ENCODE peak calls at places on chromosome 5, in four cellular contexts. I is psoas muscle, B is left ventricle myocardium inferior, X is choroid plexus epithelial cell. R is an unnamed sample.

GRCh38 chr5:109200221-109200620 is 209.6 kb downstream of the PJA2 start:
- DNase-seq in I (no peak), B (no peak), X (no peak), R (no peak)

GRCh38 chr5:68116868-68117411 is 98.6 kb upstream of the PIK3R1 start:
- DNase-seq in I (no peak), B (no peak), X (no peak), R (no peak)

GRCh38 chr5:4941957-4942830 is 197.9 kb upstream of the ADAMTS16 start:
- DNase-seq in I (no peak), B (no peak), X (no peak), R (no peak)

GRCh38 chr5:95738834-95739233 is 7.7 kb downstream of the RHOBTB3 start:
- DNase-seq in I (no peak), B (no peak), X (no peak), R (no peak)

GRCh38 chr5:91136271-91136670 is 246.8 kb downstream of the ARRDC3 start:
- DNase-seq in I (no peak), B (no peak), X (peak), R (no peak)

GRCh38 chr5:56506586-56506985 is 273.5 kb upstream of the ANKRD55 start:
- DNase-seq in I (no peak), B (no peak), X (peak), R (no peak)

GRCh38 chr5:76269259-76269958 is 133.7 kb upstream of the IQGAP2 start:
- DNase-seq in I (no peak), B (no peak), X (no peak), R (no peak)

GRCh38 chr5:73702534-73702933 is 76.5 kb downstream of the ARHGEF28 start:
- DNase-seq in I (no peak), B (no peak), X (no peak), R (no peak)

GRCh38 chr5:125295405-125295872 is 549.0 kb upstream of the ZNF608 start:
- DNase-seq in I (no peak), B (no peak), X (peak), R (no peak)

GRCh38 chr5:88380332-88380731 is 111.7 kb upstream of the TMEM161B start:
- DNase-seq in I (no peak), B (no peak), X (no peak), R (no peak)

GRCh38 chr5:88390007-88390385 is 121.4 kb upstream of the TMEM161B start:
- DNase-seq in I (no peak), B (no peak), X (no peak), R (no peak)

GRCh38 chr5:88388476-88389170 is 120.0 kb upstream of the TMEM161B start:
- DNase-seq in I (no peak), B (no peak), X (no peak), R (no peak)

GRCh38 chr5:88389248-88390006 is 120.8 kb upstream of the TMEM161B start:
- DNase-seq in I (no peak), B (no peak), X (no peak), R (no peak)

DNA sequence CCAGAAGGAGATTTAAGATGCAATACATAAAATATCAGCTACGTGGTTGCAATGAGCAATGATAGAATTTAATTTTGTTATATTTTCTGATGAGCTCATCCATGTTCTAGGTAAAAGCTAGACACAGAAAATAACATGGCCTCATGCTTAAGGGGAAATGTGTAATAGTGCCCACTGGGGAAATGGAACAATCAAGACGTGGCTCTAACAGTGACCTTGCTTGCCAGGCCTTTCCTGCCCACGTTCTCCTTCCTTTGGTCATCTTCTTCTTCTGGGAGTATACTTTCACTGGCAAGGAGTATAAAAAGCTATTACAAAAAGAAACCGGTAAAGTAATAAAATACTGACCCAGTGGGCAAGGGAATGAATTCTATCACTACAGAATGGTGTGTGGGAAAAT is 116.3 kb upstream of the TMEM161B start:
- DNase-seq in I (no peak), B (no peak), X (no peak), R (no peak)
- H3K4me3 ChIP-seq in I (no peak), B (no peak), X (no peak), R (no peak)

GRCh38 chr5:22058620-22059019 is 794.5 kb downstream of the CDH12 start:
- DNase-seq in I (no peak), B (no peak), X (no peak), R (no peak)
- TF ChIP-seq CTCF in I (no peak), B (no peak), X (no peak), R (no peak)

GRCh38 chr5:177371705-177372533 is 12.3 kb upstream of the SLC34A1 start:
- DNase-seq in I (no peak), B (no peak), X (no peak), R (no peak)
- H3K4me3 ChIP-seq in I (peak), B (peak), X (no peak), R (no peak)

DNA sequence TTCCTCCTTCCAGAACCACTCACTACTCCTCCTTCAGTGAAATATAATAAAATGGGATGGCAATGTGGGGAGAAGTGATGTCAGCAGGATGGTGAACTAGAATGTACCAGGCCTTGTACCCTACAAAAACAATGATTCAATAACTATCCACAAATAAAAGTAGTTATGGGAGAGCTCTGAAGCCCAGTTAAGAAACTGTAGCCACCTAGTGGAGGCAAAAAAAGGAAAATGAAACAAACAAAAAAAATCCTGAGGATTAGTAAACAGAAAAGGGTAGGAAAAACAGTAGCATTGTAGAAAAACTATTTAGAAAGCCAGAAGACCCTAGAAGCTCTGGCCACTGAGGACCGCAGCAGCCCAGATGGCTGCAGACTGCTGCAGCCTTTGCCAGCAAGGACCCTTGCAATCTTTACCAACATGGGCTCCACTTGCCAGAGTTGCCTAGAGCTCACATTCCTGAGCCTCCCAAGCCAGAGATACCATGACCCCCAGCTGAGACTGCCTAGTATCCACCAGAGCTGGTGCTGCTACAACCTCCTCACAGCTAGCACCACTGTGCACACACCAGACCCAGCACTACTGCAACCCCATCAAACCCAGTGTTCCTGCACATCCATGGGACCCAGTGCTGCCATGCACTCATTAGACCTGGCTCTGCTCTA is 259.7 kb upstream of the MSX2 start:
- DNase-seq in I (no peak), B (no peak), X (peak), R (no peak)
- TF ChIP-seq CTCF in I (no peak), B (no peak), X (no peak), R (no peak)

GRCh38 chr5:181050016-181050415 is 9.9 kb downstream of the BTNL9 start:
- DNase-seq in I (no peak), B (no peak), X (no peak), R (no peak)
- H3K4me3 ChIP-seq in I (no peak), B (no peak), X (no peak), R (no peak)